ENCODE peak calls at places on chromosomes 6 and 20, in ten cellular contexts. Y is Panc1; B is K562; Q is endodermal cell; C is BE2C; E is IMR-90; N is body of pancreas; L is effector memory CD4-positive, alpha-beta T cell; D is uterus; X is psoas muscle. H is an unnamed sample. For H3K27me3, the result is how much of the 10 kb centered on the place peaks cover.

GRCh38 chr6:166544294-166544605 is 42.2 kb downstream of the RAMACL start:
- DNase-seq in Y (no peak), B (no peak), Q (no peak), C (no peak), E (no peak), N (no peak), L (no peak), D (no peak), X (no peak), H (no peak)

GRCh38 chr20:34732523-34732922 is 28.4 kb downstream of the TP53INP2 start:
- DNase-seq in Y (no peak), B (no peak), Q (no peak), C (no peak), E (no peak), N (no peak), L (no peak), D (no peak), X (no peak), H (no peak)

GRCh38 chr6:101110814-101111213 is 229.7 kb upstream of the ASCC3 start:
- DNase-seq in Y (no peak), B (no peak), Q (no peak), C (no peak), E (peak), N (no peak), L (no peak), D (no peak), X (no peak), H (no peak)

GRCh38 chr20:2806351-2806701 is 5.9 kb upstream of the CPXM1 start:
- DNase-seq in Y (no peak), B (no peak), Q (no peak), C (no peak), E (no peak), N (no peak), L (no peak), D (no peak), X (no peak), H (no peak)

GRCh38 chr6:34202329-34203201 is 34.1 kb upstream of the HMGA1 start:
- DNase-seq in Y (no peak), B (peak), Q (peak), C (peak), E (no peak), N (no peak), L (no peak), D (no peak), X (no peak), H (no peak)

GRCh38 chr6:12751694-12752304 is 35.2 kb downstream of the PHACTR1 start:
- DNase-seq in Y (no peak), B (peak), Q (peak), C (peak), E (peak), N (peak), L (no peak), D (no peak), X (peak), H (peak)

GRCh38 chr20:3068986-3069900 is 2.2 kb upstream of the OXT start:
- DNase-seq in Y (no peak), B (no peak), Q (peak), C (no peak), E (peak), N (no peak), L (no peak), D (no peak), X (no peak), H (no peak)

GRCh38 chr6:25975909-25976560 is 13.4 kb downstream of the TRIM38 start:
- DNase-seq in Y (no peak), B (no peak), Q (no peak), C (no peak), E (no peak), N (no peak), L (no peak), D (no peak), X (no peak), H (no peak)

GRCh38 chr6:150207931-150208570 is 65.2 kb downstream of the PPP1R14C start:
- DNase-seq in Y (no peak), B (no peak), Q (no peak), C (no peak), E (peak), N (no peak), L (no peak), D (no peak), X (no peak), H (no peak)

GRCh38 chr20:64237316-64237715 is 18.2 kb upstream of the PCMTD2 start:
- DNase-seq in Y (no peak), B (no peak), Q (no peak), C (no peak), E (no peak), N (no peak), L (no peak), D (no peak), X (no peak), H (peak)

GRCh38 chr6:88077305-88077704 is 29.7 kb downstream of the SPACA1 start:
- DNase-seq in Y (no peak), B (no peak), Q (no peak), C (no peak), E (no peak), N (no peak), L (no peak), D (no peak), X (no peak), H (no peak)

GRCh38 chr20:58229198-58229802 is 847 bp upstream of the ANKRD60 start:
- DNase-seq in Y (no peak), B (no peak), Q (peak), C (no peak), E (peak), N (no peak), L (no peak), D (no peak), X (no peak), H (no peak)

GRCh38 chr20:58228484-58229197 is at the start of gene ANKRD60:
- DNase-seq in Y (no peak), B (peak), Q (peak), C (peak), E (peak), N (no peak), L (peak), D (peak), X (no peak), H (peak)

GRCh38 chr20:58225490-58226200 is 2.8 kb downstream of the ANKRD60 start:
- DNase-seq in Y (no peak), B (no peak), Q (no peak), C (no peak), E (no peak), N (no peak), L (no peak), D (no peak), X (no peak), H (no peak)

GRCh38 chr20:58228103-58228483 is 360 bp downstream of the ANKRD60 start:
- DNase-seq in Y (no peak), B (no peak), Q (peak), C (no peak), E (peak), N (no peak), L (no peak), D (no peak), X (no peak), H (no peak)

GRCh38 chr20:58227391-58228102 is 906 bp downstream of the ANKRD60 start:
- DNase-seq in Y (no peak), B (no peak), Q (no peak), C (no peak), E (no peak), N (no peak), L (no peak), D (no peak), X (no peak), H (no peak)
- H3K27me3 ChIP-seq in Y (under half), B (half or more), Q (under half), C (under half), E (under half), N (under half), L (under half), D (under half), X (half or more), H (under half)

GRCh38 chr20:63007472-63007721 is 633 bp upstream of the BHLHE23 start:
- DNase-seq in Y (no peak), B (no peak), Q (no peak), C (no peak), E (no peak), N (no peak), L (no peak), D (no peak), X (no peak), H (no peak)

GRCh38 chr20:63005240-63005861 is 1.4 kb downstream of the BHLHE23 start:
- DNase-seq in Y (no peak), B (no peak), Q (peak), C (no peak), E (no peak), N (no peak), L (no peak), D (no peak), X (no peak), H (no peak)

GRCh38 chr20:63007722-63008488 is 1.1 kb upstream of the BHLHE23 start:
- DNase-seq in Y (no peak), B (no peak), Q (peak), C (no peak), E (no peak), N (no peak), L (no peak), D (no peak), X (no peak), H (no peak)

GRCh38 chr20:63005862-63006564 is 751 bp downstream of the BHLHE23 start:
- DNase-seq in Y (no peak), B (no peak), Q (peak), C (no peak), E (peak), N (no peak), L (no peak), D (no peak), X (no peak), H (no peak)

GRCh38 chr20:63006611-63007471 is at the start of gene BHLHE23:
- DNase-seq in Y (no peak), B (no peak), Q (peak), C (no peak), E (no peak), N (no peak), L (no peak), D (no peak), X (no peak), H (no peak)
- H3K27me3 ChIP-seq in Y (under half), B (half or more), Q (half or more), C (half or more), E (half or more), N (under half), L (half or more), D (half or more), X (half or more), H (under half)

DNA sequence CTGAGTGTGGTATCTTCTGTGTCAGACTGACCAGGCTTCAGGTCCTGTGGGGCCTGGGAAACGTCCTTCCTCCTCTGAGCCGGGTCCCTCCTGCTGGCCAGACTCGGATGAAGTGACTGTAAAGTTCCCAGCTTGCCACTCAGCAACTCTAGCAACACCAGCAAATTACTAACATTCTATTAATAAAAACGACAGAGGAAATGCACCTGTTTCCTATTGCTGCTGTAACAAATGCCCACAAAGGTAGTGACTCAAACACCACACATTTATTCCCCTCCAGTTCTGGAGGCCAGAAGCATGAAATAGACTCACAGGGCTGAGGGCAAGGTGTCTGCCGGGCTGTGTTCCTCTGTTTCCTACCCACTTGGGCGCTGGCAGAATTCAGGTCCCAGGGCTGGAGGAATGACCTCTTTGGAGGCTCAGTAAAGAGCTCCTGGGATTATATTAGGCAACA is 48.8 kb downstream of the CTCFL start:
- DNase-seq in Y (no peak), B (no peak), Q (peak), C (no peak), E (no peak), N (no peak), L (no peak), D (no peak), X (no peak), H (no peak)
- H3K27me3 ChIP-seq in Y (under half), B (under half), Q (under half), C (under half), E (under half), N (under half), L (under half), D (under half), X (under half), H (under half)

DNA sequence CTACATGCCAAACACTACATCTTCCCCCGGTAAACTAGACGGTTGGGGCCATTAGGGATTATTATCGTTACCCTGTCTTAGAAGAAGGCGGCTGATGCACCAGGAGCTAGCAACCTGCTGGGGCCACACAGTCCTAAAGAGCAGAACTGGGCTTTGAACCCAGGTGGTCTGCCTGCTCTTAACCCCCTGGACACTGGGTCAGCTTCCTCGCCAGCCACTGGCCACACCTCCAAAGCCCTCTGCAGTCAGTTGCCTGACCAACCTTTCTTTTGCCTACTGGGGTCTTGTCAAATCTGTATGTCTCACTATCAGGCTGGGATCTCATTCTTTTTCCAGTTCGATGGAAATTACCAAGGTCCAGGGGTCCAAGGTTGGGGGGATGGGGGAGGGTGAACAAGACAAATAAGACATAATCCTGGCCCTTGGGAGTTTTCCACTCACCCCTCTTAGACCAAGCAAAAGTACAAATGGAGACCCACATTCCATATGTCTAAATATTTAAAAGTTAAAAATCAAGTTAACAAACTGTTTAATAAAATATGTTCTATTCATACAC is 34.0 kb upstream of the FOXP4 start:
- DNase-seq in Y (no peak), B (no peak), Q (no peak), C (no peak), E (no peak), N (no peak), L (no peak), D (no peak), X (no peak), H (no peak)
- H3K27me3 ChIP-seq in Y (under half), B (half or more), Q (under half), C (under half), E (half or more), N (under half), L (under half), D (under half), X (under half), H (under half)

GRCh38 chr20:1001981-1002681 is at the start of gene RSPO4:
- DNase-seq in Y (no peak), B (no peak), Q (peak), C (no peak), E (no peak), N (no peak), L (no peak), D (no peak), X (no peak), H (peak)

GRCh38 chr20:1002682-1003561 is 811 bp upstream of the RSPO4 start:
- DNase-seq in Y (no peak), B (peak), Q (peak), C (no peak), E (no peak), N (no peak), L (no peak), D (no peak), X (no peak), H (peak)

GRCh38 chr20:1003920-1004697 is 2.0 kb upstream of the RSPO4 start:
- DNase-seq in Y (no peak), B (no peak), Q (peak), C (no peak), E (no peak), N (no peak), L (no peak), D (no peak), X (no peak), H (no peak)

GRCh38 chr20:1001116-1001515 is 995 bp downstream of the RSPO4 start:
- DNase-seq in Y (no peak), B (no peak), Q (no peak), C (no peak), E (no peak), N (no peak), L (no peak), D (no peak), X (no peak), H (no peak)

DNA sequence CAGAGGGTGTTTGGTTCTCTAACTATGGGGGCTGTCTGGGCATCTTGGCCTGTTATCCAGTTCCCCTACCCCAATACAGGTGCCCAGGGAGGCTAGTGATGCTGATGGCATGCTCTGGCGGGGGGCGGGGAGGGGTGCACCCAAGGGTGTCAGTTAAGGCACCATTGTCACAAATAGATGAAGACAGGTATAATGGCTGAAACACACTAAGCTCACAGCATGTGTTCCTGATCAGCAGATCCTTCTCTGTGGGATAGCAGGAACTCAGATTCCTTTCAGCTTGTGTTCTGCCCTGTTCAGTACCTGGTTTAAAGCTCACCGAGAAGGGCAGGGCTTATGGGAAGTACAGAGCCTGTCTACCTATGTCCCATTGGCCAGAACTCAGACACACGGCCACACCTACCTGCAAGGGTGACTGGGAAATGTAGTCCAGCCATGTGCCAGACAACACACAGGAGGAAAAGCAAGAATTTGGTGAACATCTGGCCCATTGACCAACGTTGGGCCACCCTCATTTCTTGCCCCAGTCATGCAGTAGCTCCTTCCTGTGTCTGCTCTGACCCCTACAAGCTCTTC is 3.4 kb upstream of the RSPO4 start:
- DNase-seq in Y (no peak), B (peak), Q (peak), C (no peak), E (peak), N (peak), L (no peak), D (no peak), X (no peak), H (peak)
- H3K27me3 ChIP-seq in Y (under half), B (under half), Q (under half), C (under half), E (under half), N (under half), L (under half), D (under half), X (half or more), H (under half)

GRCh38 chr6:138085839-138086222 is 21.4 kb downstream of the PERP start:
- DNase-seq in Y (no peak), B (no peak), Q (no peak), C (no peak), E (no peak), N (no peak), L (no peak), D (no peak), X (no peak), H (no peak)

GRCh38 chr6:138084904-138085838 is 22.0 kb downstream of the PERP start:
- DNase-seq in Y (no peak), B (no peak), Q (no peak), C (no peak), E (no peak), N (no peak), L (no peak), D (no peak), X (no peak), H (no peak)

GRCh38 chr6:138078491-138078890 is 28.7 kb downstream of the PERP start:
- DNase-seq in Y (no peak), B (no peak), Q (no peak), C (no peak), E (no peak), N (no peak), L (no peak), D (no peak), X (no peak), H (no peak)

GRCh38 chr6:138086573-138087196 is 20.5 kb downstream of the PERP start:
- DNase-seq in Y (peak), B (no peak), Q (peak), C (no peak), E (peak), N (peak), L (no peak), D (no peak), X (no peak), H (peak)

DNA sequence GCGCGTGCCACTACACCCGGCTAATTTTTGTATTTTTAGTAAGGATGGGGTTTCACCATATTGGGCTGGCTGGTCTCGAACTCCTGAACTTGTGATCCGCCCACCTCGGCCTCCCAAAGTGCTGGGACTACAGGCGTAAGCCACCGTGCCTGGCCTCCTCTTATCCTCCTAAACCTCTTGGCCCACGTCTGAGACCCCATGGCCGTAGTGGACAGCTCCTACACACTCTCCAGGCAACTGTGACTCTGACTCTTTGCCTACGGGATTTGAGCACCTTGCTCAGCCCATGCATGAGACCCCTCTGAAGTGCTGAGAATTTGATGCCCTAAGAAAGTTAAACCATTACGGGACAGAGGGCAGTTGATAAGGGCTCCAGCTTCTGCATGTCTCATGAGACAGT is 25.0 kb downstream of the PERP start:
- DNase-seq in Y (no peak), B (no peak), Q (no peak), C (no peak), E (no peak), N (no peak), L (no peak), D (no peak), X (no peak), H (no peak)
- H3K27me3 ChIP-seq in Y (under half), B (under half), Q (under half), C (under half), E (under half), N (under half), L (under half), D (under half), X (under half), H (under half)

GRCh38 chr20:57840504-57841296 is 130.9 kb upstream of the PMEPA1 start:
- DNase-seq in Y (no peak), B (no peak), Q (no peak), C (no peak), E (no peak), N (no peak), L (no peak), D (no peak), X (no peak), H (no peak)
- H3K27me3 ChIP-seq in Y (under half), B (half or more), Q (under half), C (under half), E (under half), N (under half), L (under half), D (under half), X (under half), H (under half)

GRCh38 chr20:47251154-47252020 is 105.1 kb downstream of the ZMYND8 start:
- DNase-seq in Y (no peak), B (no peak), Q (no peak), C (no peak), E (no peak), N (no peak), L (no peak), D (no peak), X (no peak), H (no peak)
- H3K27me3 ChIP-seq in Y (under half), B (under half), Q (under half), C (under half), E (under half), N (under half), L (under half), D (under half), X (under half), H (under half)

GRCh38 chr6:128617285-128617684 is 96.9 kb upstream of the PTPRK start:
- DNase-seq in Y (no peak), B (no peak), Q (no peak), C (no peak), E (no peak), N (no peak), L (no peak), D (no peak), X (no peak), H (no peak)
- H3K27me3 ChIP-seq in Y (under half), B (under half), Q (under half), C (under half), E (under half), N (under half), L (under half), D (under half), X (under half), H (under half)

DNA sequence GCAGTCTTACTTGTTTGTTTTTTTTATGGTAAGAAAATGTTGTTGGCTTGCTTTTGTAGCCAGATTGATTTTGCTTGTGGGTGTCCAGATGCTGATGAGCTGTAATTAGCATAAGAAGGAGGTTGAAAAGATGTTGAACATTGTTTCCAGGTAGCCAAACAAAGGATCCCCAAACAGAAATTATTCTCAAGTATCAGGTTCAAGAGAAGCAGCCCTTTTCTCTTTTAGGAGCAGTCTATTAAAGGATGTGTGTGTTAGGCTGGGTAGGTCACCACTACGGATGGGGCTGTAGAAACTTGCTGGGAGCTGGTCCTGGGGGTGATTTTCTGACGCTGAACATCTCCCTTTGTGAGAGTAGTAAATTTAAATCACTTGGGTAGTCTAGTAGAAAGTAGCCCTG is 86.9 kb upstream of the VSTM2L start:
- DNase-seq in Y (no peak), B (no peak), Q (no peak), C (no peak), E (no peak), N (no peak), L (no peak), D (no peak), X (no peak), H (no peak)
- H3K27me3 ChIP-seq in Y (under half), B (under half), Q (under half), C (under half), E (under half), N (under half), L (under half), D (under half), X (under half), H (under half)

H was measured in Caco-2.